ENCODE peak calls at places on chromosomes 6 and 20, in five cellular contexts. P is WTC11, E is type B pancreatic cell, I is cardiac fibroblast, N is osteocyte. H is an unnamed sample.

GRCh38 chr6:82823361-82823760 is 242.3 kb downstream of the UBE3D start:
- DNase-seq in P (no peak), E (no peak), I (no peak), N (no peak), H (no peak)

GRCh38 chr6:81075974-81076373 is 676.5 kb downstream of the TENT5A start:
- DNase-seq in P (peak), E (no peak), I (peak), N (no peak), H (peak)

GRCh38 chr6:156507656-156508055 is 269.5 kb upstream of the ARID1B start:
- DNase-seq in P (no peak), E (no peak), I (no peak), N (no peak), H (no peak)

GRCh38 chr20:51221791-51222408 is 199.0 kb upstream of the KCNG1 start:
- DNase-seq in P (peak), E (no peak), I (peak), N (peak), H (no peak)

GRCh38 chr6:113039013-113039412 is 691.9 kb downstream of the RFPL4B start:
- DNase-seq in P (no peak), E (no peak), I (no peak), N (no peak), H (no peak)

GRCh38 chr6:21915707-21916399 is 322.3 kb downstream of the SOX4 start:
- DNase-seq in P (no peak), E (no peak), I (peak), N (no peak), H (no peak)

GRCh38 chr6:166540631-166541331 is 45.7 kb downstream of the RAMACL start:
- DNase-seq in P (no peak), E (no peak), I (peak), N (no peak), H (no peak)

GRCh38 chr6:31368461-31368860 is 11.5 kb upstream of the HLA-B start:
- DNase-seq in P (no peak), E (no peak), I (no peak), N (no peak), H (no peak)

GRCh38 chr6:56517155-56517745 is 125.4 kb downstream of the DST start:
- DNase-seq in P (no peak), E (no peak), I (peak), N (no peak), H (no peak)

GRCh38 chr6:11007715-11008608 is 36.1 kb downstream of the ELOVL2 start:
- DNase-seq in P (peak), E (no peak), I (peak), N (no peak), H (no peak)

GRCh38 chr6:54386295-54386694 is 78.1 kb downstream of the TINAG start:
- DNase-seq in P (no peak), E (no peak), I (no peak), N (no peak), H (no peak)

GRCh38 chr6:98047881-98048280 is 764.9 kb upstream of the MMS22L start:
- DNase-seq in P (no peak), E (no peak), I (no peak), N (no peak), H (no peak)

GRCh38 chr6:89948876-89949275 is 54.6 kb downstream of the GJA10 start:
- DNase-seq in P (no peak), E (no peak), I (no peak), N (no peak), H (no peak)

GRCh38 chr6:46575530-46575929 is 77.1 kb downstream of the CYP39A1 start:
- DNase-seq in P (no peak), E (no peak), I (no peak), N (no peak), H (no peak)

GRCh38 chr6:14975124-14975815 is 270.6 kb upstream of the JARID2 start:
- DNase-seq in P (peak), E (no peak), I (peak), N (no peak), H (no peak)

GRCh38 chr6:118668761-118669411 is 17.5 kb upstream of the CEP85L start:
- DNase-seq in P (no peak), E (no peak), I (peak), N (no peak), H (no peak)

GRCh38 chr20:63736893-63737689 is 627 bp downstream of the LIME1 start:
- DNase-seq in P (no peak), E (no peak), I (no peak), N (no peak), H (peak)

GRCh38 chr20:56978475-56978874 is 288.0 kb downstream of the BMP7 start:
- DNase-seq in P (no peak), E (no peak), I (no peak), N (no peak), H (no peak)

GRCh38 chr20:34891166-34892062 is 15.0 kb downstream of the ACSS2 start:
- DNase-seq in P (no peak), E (no peak), I (peak), N (no peak), H (no peak)

GRCh38 chr20:61529354-61529753 is 277.3 kb downstream of the CDH4 start:
- DNase-seq in P (no peak), E (no peak), I (no peak), N (no peak), H (no peak)

GRCh38 chr6:56875961-56876360 is 78.9 kb upstream of the BEND6 start:
- DNase-seq in P (no peak), E (no peak), I (peak), N (no peak), H (no peak)

GRCh38 chr20:41365785-41366545 is 653 bp downstream of the EMILIN3 start:
- DNase-seq in P (peak), E (no peak), I (no peak), N (no peak), H (no peak)

GRCh38 chr6:154782245-154782644 is 49.0 kb downstream of the SCAF8 start:
- DNase-seq in P (no peak), E (no peak), I (no peak), N (no peak), H (no peak)

GRCh38 chr6:9710574-9710973 is 704.3 kb downstream of the TFAP2A start:
- DNase-seq in P (no peak), E (no peak), I (no peak), N (no peak), H (no peak)

GRCh38 chr6:106659859-106660258 is 30.5 kb downstream of the QRSL1 start:
- DNase-seq in P (no peak), E (no peak), I (no peak), N (no peak), H (no peak)

GRCh38 chr6:21402368-21402767 is 191.2 kb upstream of the SOX4 start:
- DNase-seq in P (no peak), E (no peak), I (peak), N (no peak), H (no peak)

GRCh38 chr20:56358600-56359211 is at the start of gene FAM210B:
- DNase-seq in P (peak), E (peak), I (peak), N (peak), H (peak)

GRCh38 chr6:151022492-151022891 is 157.0 kb downstream of the MTHFD1L start:
- DNase-seq in P (no peak), E (no peak), I (no peak), N (no peak), H (no peak)

GRCh38 chr20:54624701-54625472 is 149.5 kb downstream of the DOK5 start:
- DNase-seq in P (no peak), E (no peak), I (no peak), N (no peak), H (no peak)

GRCh38 chr6:99603421-99604160 is 3.0 kb upstream of the PRDM13 start:
- DNase-seq in P (peak), E (peak), I (no peak), N (no peak), H (peak)

GRCh38 chr20:62475819-62476073 is at the start of gene GATA5:
- DNase-seq in P (no peak), E (no peak), I (no peak), N (no peak), H (no peak)

GRCh38 chr20:58511861-58512260 is 3.3 kb downstream of the APCDD1L start:
- DNase-seq in P (no peak), E (no peak), I (peak), N (no peak), H (no peak)

GRCh38 chr6:152316024-152316423 is 321.1 kb downstream of the SYNE1 start:
- DNase-seq in P (no peak), E (no peak), I (peak), N (no peak), H (no peak)

GRCh38 chr6:44002591-44003344 is 124.5 kb downstream of the MRPL14 start:
- DNase-seq in P (peak), E (no peak), I (peak), N (no peak), H (peak)
- TF ChIP-seq CTCF in P (no peak), E (peak), I (no peak), N (peak), H (no peak)

DNA sequence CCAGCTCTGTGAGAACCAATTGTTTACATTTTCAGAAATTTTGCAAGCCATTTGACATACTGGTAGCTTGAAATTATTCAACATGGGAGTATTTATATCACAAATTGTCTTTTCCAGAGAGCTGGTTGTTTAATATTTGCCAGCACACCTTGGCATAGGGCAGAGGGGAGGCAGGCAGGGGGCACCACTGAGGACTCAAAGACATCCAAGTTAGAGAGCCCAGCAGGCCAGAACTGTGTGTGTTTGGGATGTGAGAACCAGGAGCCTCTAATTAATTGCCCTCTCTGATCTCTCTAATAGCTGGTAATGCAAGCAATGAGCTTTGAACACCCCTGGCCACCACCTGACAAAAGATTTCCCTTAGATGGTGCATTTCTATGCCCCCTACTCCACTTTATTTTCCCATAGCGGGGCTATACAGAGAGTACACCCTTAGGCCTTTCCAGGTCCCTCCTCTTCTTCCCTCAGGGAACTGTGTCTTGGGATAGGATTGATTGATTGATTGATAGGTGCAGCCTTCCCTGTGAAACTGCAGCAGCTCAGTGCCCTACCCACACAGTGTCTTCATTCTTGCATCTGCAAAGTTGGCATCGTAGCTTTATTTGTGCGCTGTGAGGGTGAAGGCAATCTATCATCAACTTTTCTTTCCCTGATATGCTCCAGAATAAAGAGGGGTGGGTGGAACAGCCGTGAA is 29.2 kb downstream of the MOCS1 start:
- DNase-seq in P (no peak), E (no peak), I (no peak), N (no peak), H (no peak)
- TF ChIP-seq CTCF in P (no peak), E (no peak), I (no peak), N (no peak), H (no peak)

GRCh38 chr6:17280552-17281090 is 540 bp upstream of the RBM24 start:
- DNase-seq in P (peak), E (peak), I (no peak), N (peak), H (peak)

GRCh38 chr6:17281497-17282481 is 628 bp downstream of the RBM24 start:
- DNase-seq in P (peak), E (peak), I (peak), N (no peak), H (peak)

GRCh38 chr6:17280138-17280537 is 1.0 kb upstream of the RBM24 start:
- DNase-seq in P (no peak), E (no peak), I (no peak), N (no peak), H (no peak)

GRCh38 chr6:17283074-17283473 is 1.9 kb downstream of the RBM24 start:
- DNase-seq in P (no peak), E (no peak), I (no peak), N (no peak), H (no peak)

DNA sequence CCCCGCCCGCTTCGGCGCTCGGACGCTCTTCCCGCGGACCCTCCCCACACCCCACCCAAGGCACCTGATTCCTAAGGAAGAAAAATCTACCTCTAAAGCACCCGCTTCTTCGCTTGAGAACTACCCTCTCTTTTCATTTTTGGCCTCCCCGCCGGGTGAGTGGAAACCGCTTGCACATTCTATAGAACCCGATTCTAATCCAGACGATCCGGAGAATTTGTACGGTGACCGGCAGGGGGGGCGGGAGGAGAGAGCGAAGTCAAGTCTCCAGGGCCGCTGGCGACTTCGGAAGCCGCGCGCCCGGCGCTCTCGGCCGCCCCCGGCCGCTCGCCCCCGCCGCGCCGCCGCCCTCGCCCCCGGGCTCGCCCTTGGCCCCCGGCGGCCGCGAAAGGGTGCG is at the start of gene RBM24:
- DNase-seq in P (peak), E (peak), I (peak), N (peak), H (peak)
- TF ChIP-seq CTCF in P (no peak), E (peak), I (peak), N (peak), H (peak)

GRCh38 chr6:144190593-144190992 is 40.3 kb downstream of the STX11 start:
- DNase-seq in P (no peak), E (no peak), I (peak), N (no peak), H (no peak)
- TF ChIP-seq CTCF in P (no peak), E (no peak), I (no peak), N (no peak), H (no peak)

GRCh38 chr6:143838395-143838794 is 4.7 kb upstream of the LTV1 start:
- DNase-seq in P (no peak), E (no peak), I (no peak), N (no peak), H (no peak)
- TF ChIP-seq CTCF in P (no peak), E (no peak), I (no peak), N (no peak), H (no peak)

GRCh38 chr20:407097-407952 is 774 bp upstream of the RBCK1 start:
- DNase-seq in P (peak), E (no peak), I (peak), N (peak), H (peak)
- TF ChIP-seq CTCF in P (no peak), E (peak), I (peak), N (peak), H (no peak)

GRCh38 chr20:11937230-11937629 is 19.5 kb downstream of the BTBD3 start:
- DNase-seq in P (no peak), E (no peak), I (no peak), N (no peak), H (no peak)
- TF ChIP-seq CTCF in P (no peak), E (no peak), I (no peak), N (no peak), H (no peak)